ENCODE peak calls at places on chromosomes 12 and 14, in eight cellular contexts. M, V, C, U, N, L, Z and Q are unnamed samples.

GRCh38 chr14:24069411-24069735 is 2.0 kb upstream of the CPNE6 start:
- DNase-seq in M (no peak), V (no peak), C (no peak), U (no peak), N (no peak), L (no peak), Z (no peak), Q (no peak)

GRCh38 chr12:108690191-108690518 is 41.2 kb downstream of the CORO1C start:
- DNase-seq in M (no peak), V (no peak), C (no peak), U (no peak), N (no peak), L (no peak), Z (no peak), Q (no peak)

GRCh38 chr12:108914031-108914630 is 34.2 kb downstream of the DAO start:
- DNase-seq in M (no peak), V (peak; percentile 71), C (no peak), U (no peak), N (no peak), L (no peak), Z (peak; percentile 67), Q (no peak)

GRCh38 chr14:64857979-64858740 is 21.5 kb downstream of the SPTB start:
- DNase-seq in M (no peak), V (no peak), C (no peak), U (no peak), N (no peak), L (no peak), Z (no peak), Q (no peak)

GRCh38 chr12:122106891-122107660 is 28.5 kb downstream of the MLXIP start:
- DNase-seq in M (no peak), V (no peak), C (no peak), U (no peak), N (no peak), L (no peak), Z (peak; percentile 86), Q (no peak)

GRCh38 chr14:51653096-51653814 is 1.5 kb downstream of the FRMD6 start:
- DNase-seq in M (no peak), V (no peak), C (no peak), U (no peak), N (no peak), L (peak; percentile 47), Z (peak; percentile 78), Q (no peak)

GRCh38 chr12:76303989-76304460 is 44.2 kb downstream of the BBS10 start:
- DNase-seq in M (no peak), V (no peak), C (no peak), U (no peak), N (no peak), L (no peak), Z (no peak), Q (no peak)

GRCh38 chr12:203462-204260 is 10.3 kb downstream of the SLC6A12 start:
- DNase-seq in M (no peak), V (no peak), C (peak; percentile 76), U (no peak), N (no peak), L (peak; percentile 71), Z (no peak), Q (no peak)

GRCh38 chr12:104536841-104537240 is 80.1 kb downstream of the CHST11 start:
- DNase-seq in M (no peak), V (no peak), C (no peak), U (no peak), N (peak; percentile 34), L (no peak), Z (peak; percentile 17), Q (no peak)